ENCODE peak calls at places on chromosomes 4 and X, in ten cellular contexts. X is psoas muscle; B is activated B cell treated with CpG ODN at 0.5 μM for 24 hours; I is stimulated activated CD8-positive, alpha-beta memory T cell treated with anti-CD3 and anti-CD28 coated beads, Interleukin-15, amount 100 ng/mL, for 48 hours; V is Ammon's horn; H is stimulated activated CD4-positive, alpha-beta T cell treated with anti-CD3 and anti-CD28 coated beads, Interleukin-2, amount 100 ng/mL, for 48 hours; S is HEK293T; A is Right ventricle myocardium superior; W is SHP77 treated with DMSO at 0.1 percent for 48 hours; Y is CD4-positive, CD25-positive, alpha-beta regulatory T cell. M is an unnamed sample.

GRCh38 chrX:48761674-48762471 is at the start of gene GLOD5:
- DNase-seq in X (no peak), B (no peak), I (no peak), V (no peak), H (no peak), S (no peak), A (no peak), W (no peak), Y (no peak), M (no peak)

GRCh38 chr4:3074846-3075651 is 568 bp downstream of the HTT start:
- DNase-seq in X (peak; percentile 67), B (peak; percentile 39), I (peak; percentile 27), V (peak; percentile 57), H (peak; percentile 25), S (peak; percentile 67), A (peak; percentile 66), W (no peak), Y (peak; percentile 25), M (peak; percentile 71)

GRCh38 chrX:133859860-133860259 is 125.5 kb downstream of the GPC3 start:
- DNase-seq in X (no peak), B (no peak), I (no peak), V (no peak), H (no peak), S (no peak), A (no peak), W (no peak), Y (no peak), M (peak; percentile 10)

GRCh38 chr4:128757712-128758111 is 51.8 kb upstream of the JADE1 start:
- DNase-seq in X (peak; percentile 84), B (no peak), I (no peak), V (peak; percentile 33), H (no peak), S (peak; percentile 16), A (peak; percentile 71), W (no peak), Y (no peak), M (no peak)

GRCh38 chrX:150508018-150508417 is 60.4 kb upstream of the MTM1 start:
- DNase-seq in X (no peak), B (no peak), I (no peak), V (peak; percentile 44), H (no peak), S (no peak), A (no peak), W (no peak), Y (no peak), M (no peak)

GRCh38 chrX:24899391-24899790 is 116.4 kb downstream of the ARX start:
- DNase-seq in X (no peak), B (no peak), I (no peak), V (no peak), H (no peak), S (no peak), A (no peak), W (no peak), Y (no peak), M (no peak)

GRCh38 chr4:55216871-55217635 is 91.7 kb upstream of the KDR start:
- DNase-seq in X (no peak), B (no peak), I (no peak), V (no peak), H (no peak), S (no peak), A (no peak), W (peak; percentile 89), Y (no peak), M (no peak)

GRCh38 chr4:173528378-173529321 is 1.4 kb downstream of the HAND2 start:
- DNase-seq in X (peak; percentile 39), B (no peak), I (no peak), V (no peak), H (no peak), S (no peak), A (peak; percentile 55), W (no peak), Y (no peak), M (no peak)

GRCh38 chr4:43339435-43339834 is 446.9 kb downstream of the GRXCR1 start:
- DNase-seq in X (no peak), B (no peak), I (no peak), V (no peak), H (no peak), S (no peak), A (no peak), W (no peak), Y (no peak), M (peak; percentile 70)

GRCh38 chr4:143336828-143337599 is at the start of gene GAB1:
- DNase-seq in X (peak; percentile 88), B (no peak), I (no peak), V (peak; percentile 87), H (no peak), S (peak; percentile 68), A (peak; percentile 87), W (no peak), Y (no peak), M (peak; percentile 75)

GRCh38 chr4:28435346-28435745 is 1574.7 kb downstream of the STIM2 start:
- DNase-seq in X (no peak), B (no peak), I (no peak), V (no peak), H (no peak), S (no peak), A (no peak), W (no peak), Y (no peak), M (no peak)

GRCh38 chr4:127622923-127623754 is 9.6 kb upstream of the INTU start:
- DNase-seq in X (peak; percentile 49), B (no peak), I (no peak), V (peak; percentile 63), H (no peak), S (peak; percentile 56), A (peak; percentile 43), W (no peak), Y (no peak), M (peak; percentile 54)